ENCODE peak calls at places on chromosomes 3 and 15, in four cellular contexts. E, F, K and S are unnamed samples.

GRCh38 chr3:37646865-37647264 is 214.8 kb upstream of the CTDSPL start:
- DNase-seq in E (no peak), F (no peak), K (no peak), S (no peak)

GRCh38 chr3:176521531-176522175 is 675.6 kb downstream of the TBL1XR1 start:
- DNase-seq in E (peak; percentile 4), F (no peak), K (peak; percentile 9), S (peak; percentile 4)

GRCh38 chr3:125684199-125684598 is 88.9 kb upstream of the OSBPL11 start:
- DNase-seq in E (peak; percentile 3), F (peak; percentile 39), K (peak; percentile 81), S (no peak)

GRCh38 chr15:84684092-84684491 is 26.1 kb upstream of the NMB start:
- DNase-seq in E (no peak), F (no peak), K (no peak), S (peak; percentile 93)

GRCh38 chr3:21274000-21274671 is 476.9 kb downstream of the ZNF385D start:
- DNase-seq in E (peak; percentile 15), F (no peak), K (peak; percentile 29), S (peak; percentile 22)

GRCh38 chr15:29924750-29925149 is 102.5 kb upstream of the TJP1 start:
- DNase-seq in E (peak; percentile 54), F (peak; percentile 84), K (peak; percentile 53), S (peak; percentile 79)

GRCh38 chr3:28050895-28051294 is 190.5 kb upstream of the CMC1 start:
- DNase-seq in E (no peak), F (no peak), K (no peak), S (peak; percentile 12)

GRCh38 chr3:100245932-100246331 is 14.9 kb upstream of the TBC1D23 start:
- DNase-seq in E (no peak), F (no peak), K (peak; percentile 21), S (peak; percentile 82)

GRCh38 chr3:142975316-142975995 is 12.0 kb upstream of the PAQR9 start:
- DNase-seq in E (no peak), F (no peak), K (no peak), S (no peak)

DNA sequence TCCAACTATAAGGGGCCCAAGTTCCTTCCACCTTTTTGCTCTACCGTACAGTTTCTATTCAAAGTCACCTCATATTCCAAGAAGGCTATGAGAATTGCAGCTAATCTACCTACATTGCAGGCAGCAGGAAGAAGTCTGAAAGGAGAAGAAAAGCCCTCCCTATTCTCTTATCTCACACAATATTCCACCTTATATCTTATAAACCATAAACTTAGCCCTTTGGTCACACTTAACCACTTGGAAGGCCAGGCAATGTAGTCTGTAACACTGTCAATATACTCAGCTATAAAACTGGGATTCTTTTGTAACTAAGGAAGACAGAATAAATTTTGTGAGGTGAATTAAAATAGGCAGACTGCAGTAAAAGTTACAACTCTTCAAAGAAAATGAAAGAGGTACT is 54.8 kb downstream of the TBC1D5 start:
- DNase-seq in E (no peak), F (no peak), K (no peak), S (no peak)
- H3K27ac ChIP-seq in E (no peak overlapping the region), F (no peak overlapping the region), K (no peak overlapping the region), S (no peak overlapping the region)

DNA sequence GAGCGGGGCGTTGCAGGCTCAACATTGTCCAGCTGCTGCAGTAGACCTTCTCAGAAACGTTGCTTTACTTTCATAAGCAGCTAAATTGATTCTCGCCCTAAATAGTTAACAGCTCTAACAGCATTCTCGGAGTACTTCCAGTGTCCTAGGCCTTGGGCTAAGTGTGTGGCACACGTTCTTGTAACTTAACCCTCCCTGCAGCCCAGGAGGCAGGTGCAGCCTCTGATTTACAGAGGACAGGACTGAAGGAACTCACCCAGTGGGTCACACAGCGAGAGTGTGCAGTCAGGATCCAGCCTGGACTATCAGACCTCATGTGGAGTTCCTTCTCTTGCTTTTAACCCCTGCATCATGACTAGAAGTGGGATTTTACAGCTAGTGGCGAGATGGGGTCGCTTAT is 312.8 kb upstream of the C2CD4B start:
- DNase-seq in E (no peak), F (no peak), K (no peak), S (no peak)
- H3K36me3 ChIP-seq in E (no peaks in the 10 kb centered on the region), F (no peaks in the 10 kb centered on the region), K (no peaks in the 10 kb centered on the region), S (no peaks in the 10 kb centered on the region)

DNA sequence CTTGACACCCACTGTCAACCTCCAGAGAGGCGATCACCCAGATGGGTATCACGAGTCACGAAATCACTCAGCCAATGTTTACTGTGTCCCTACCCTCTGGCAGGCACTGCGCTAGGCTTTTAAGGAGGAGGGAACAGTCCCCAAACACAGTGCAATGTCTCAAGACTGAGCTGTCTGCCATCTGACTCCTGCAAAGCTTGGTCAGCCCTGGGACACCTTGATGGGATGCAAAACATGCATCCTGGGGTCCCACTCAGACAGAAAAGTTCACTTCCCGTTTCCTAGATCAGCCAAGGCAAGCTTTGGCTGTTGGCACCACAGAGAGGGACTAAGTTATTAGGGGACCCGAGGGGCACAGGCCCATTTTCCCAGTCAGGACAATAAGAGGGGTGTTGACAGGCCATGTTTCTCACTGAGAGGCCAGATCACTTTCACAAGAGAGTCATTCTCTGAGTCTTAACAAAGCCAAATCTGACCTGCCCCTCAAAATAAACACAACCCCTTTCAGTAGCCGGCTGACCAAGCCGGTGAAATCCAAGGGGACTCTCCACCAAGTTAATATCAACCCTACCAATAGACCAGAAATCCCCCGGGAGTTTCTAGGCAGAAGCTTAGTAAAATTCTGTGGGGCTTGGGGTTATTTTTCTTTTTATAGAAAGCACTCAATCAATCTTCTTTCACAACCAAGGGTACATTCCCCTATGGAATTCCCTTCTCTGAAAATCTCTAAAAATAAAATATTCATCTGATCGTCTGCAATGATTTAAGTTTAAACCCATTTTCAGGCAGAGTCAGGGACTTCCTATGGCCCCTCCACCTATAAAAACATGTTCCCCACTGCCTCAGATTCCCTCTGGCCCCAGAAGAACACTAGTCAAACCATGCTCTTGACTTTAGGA is 3.5 kb downstream of the RFTN1 start:
- DNase-seq in E (no peak), F (no peak), K (no peak), S (no peak)
- H3K4me3 ChIP-seq in E (no peak overlapping the region), F (no peak overlapping the region), K (no peak overlapping the region), S (no peak overlapping the region)

GRCh38 chr3:193712938-193713337 is 119.9 kb downstream of the OPA1 start:
- DNase-seq in E (no peak), F (no peak), K (no peak), S (no peak)

GRCh38 chr3:193720169-193720568 is 127.2 kb downstream of the OPA1 start:
- DNase-seq in E (no peak), F (no peak), K (no peak), S (no peak)

GRCh38 chr3:193719735-193720134 is 126.7 kb downstream of the OPA1 start:
- DNase-seq in E (no peak), F (no peak), K (no peak), S (no peak)

GRCh38 chr3:193714523-193715137 is 121.6 kb downstream of the OPA1 start:
- DNase-seq in E (no peak), F (no peak), K (no peak), S (no peak)

GRCh38 chr3:193716155-193716554 is 123.1 kb downstream of the OPA1 start:
- DNase-seq in E (no peak), F (no peak), K (no peak), S (no peak)
- H3K27ac ChIP-seq in E (no peak overlapping the region), F (no peak overlapping the region), K (no peak overlapping the region), S (no peak overlapping the region)

GRCh38 chr3:43515208-43515917 is 106.4 kb downstream of the ANO10 start:
- DNase-seq in E (no peak), F (no peak), K (no peak), S (no peak)
- H3K36me3 ChIP-seq in E (no peaks in the 10 kb centered on the region), F (no peaks in the 10 kb centered on the region), K (no peaks in the 10 kb centered on the region), S (no peaks in the 10 kb centered on the region)

GRCh38 chr15:31338318-31338878 is 11.8 kb downstream of the KLF13 start:
- DNase-seq in E (no peak), F (no peak), K (peak; percentile 5), S (no peak)

GRCh38 chr15:31338879-31339557 is 12.4 kb downstream of the KLF13 start:
- DNase-seq in E (peak; percentile 38), F (no peak), K (peak; percentile 59), S (peak; percentile 88)

GRCh38 chr15:31340047-31340446 is 13.4 kb downstream of the KLF13 start:
- DNase-seq in E (no peak), F (no peak), K (no peak), S (no peak)

GRCh38 chr15:31340591-31340990 is 14.0 kb downstream of the KLF13 start:
- DNase-seq in E (no peak), F (no peak), K (no peak), S (no peak)

DNA sequence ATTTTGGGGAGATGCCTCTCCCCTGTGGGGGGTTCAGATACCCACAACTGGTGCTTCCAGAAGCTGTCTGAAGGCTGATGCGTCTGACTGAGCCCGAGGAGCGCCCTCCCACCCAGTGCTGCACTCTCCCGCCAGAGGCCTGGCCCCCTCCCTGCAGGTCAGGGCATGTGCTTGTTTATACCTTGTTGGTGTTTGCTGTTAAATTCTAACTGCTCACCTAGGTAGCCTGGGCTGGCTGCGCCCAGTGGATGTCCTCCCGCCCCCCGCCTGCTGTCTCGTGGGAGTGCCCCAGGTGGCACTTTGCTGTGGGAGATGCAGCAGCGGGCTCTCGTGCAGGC is 12.9 kb downstream of the KLF13 start:
- DNase-seq in E (no peak), F (no peak), K (no peak), S (no peak)
- H3K4me3 ChIP-seq in E (no peak overlapping the region), F (no peak overlapping the region), K (no peak overlapping the region), S (no peak overlapping the region)

DNA sequence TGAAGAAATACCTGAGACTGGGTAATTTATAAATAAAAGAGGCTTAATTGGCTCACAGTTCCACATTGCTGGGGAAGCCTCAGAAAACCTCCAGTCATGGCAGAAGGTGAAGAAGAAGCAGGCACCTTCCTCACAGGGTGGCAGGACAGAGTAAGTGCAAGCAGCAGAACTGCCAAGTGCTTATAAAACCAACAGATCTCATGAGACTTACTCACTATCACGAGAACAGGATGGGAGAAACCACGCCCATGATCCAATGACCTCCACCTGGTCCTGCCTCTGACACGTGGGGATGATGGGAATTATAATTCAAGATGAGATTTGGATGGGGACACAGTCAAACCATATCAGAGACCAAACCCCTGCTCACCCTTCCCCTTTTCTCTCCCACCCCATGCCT is 75.0 kb downstream of the TRIM69 start:
- DNase-seq in E (no peak), F (no peak), K (no peak), S (no peak)
- H3K27ac ChIP-seq in E (no peak overlapping the region), F (no peak overlapping the region), K (no peak overlapping the region), S (no peak overlapping the region)